ENCODE peak calls at places on chromosomes 1 and 21, in six cellular contexts. One of them, this sample, is unnamed.

GRCh38 chr1:56580771-56581170 is 1.4 kb upstream of the PLPP3 start:
- DNase-seq in aorta: no peak
- DNase-seq in BE2C: no peak
- DNase-seq in right atrium auricular region: no peak
- DNase-seq in heart right ventricle: no peak
- DNase-seq in A549: no peak
- DNase-seq in this sample: no peak

GRCh38 chr1:108561731-108562326 is 1.9 kb downstream of the EEIG2 start:
- DNase-seq in BE2C: peak; percentile 71
- DNase-seq in aorta: peak; percentile 77
- DNase-seq in A549: peak; percentile 55
- DNase-seq in heart right ventricle: peak; percentile 23
- DNase-seq in right atrium auricular region: no peak
- DNase-seq in this sample: peak; percentile 54

GRCh38 chr1:226548281-226549093 is at the start of gene STUM:
- DNase-seq in A549: no peak
- DNase-seq in aorta: no peak
- DNase-seq in right atrium auricular region: no peak
- DNase-seq in BE2C: peak; percentile 40
- DNase-seq in heart right ventricle: no peak
- DNase-seq in this sample: peak; percentile 78

GRCh38 chr1:63674865-63675815 is 81.9 kb downstream of the PGM1 start:
- DNase-seq in aorta: no peak
- DNase-seq in BE2C: peak; percentile 41
- DNase-seq in heart right ventricle: no peak
- DNase-seq in A549: no peak
- DNase-seq in right atrium auricular region: no peak
- DNase-seq in this sample: peak; percentile 79

GRCh38 chr1:156195853-156196252 is 1.9 kb downstream of the SLC25A44 start:
- DNase-seq in heart right ventricle: no peak
- DNase-seq in A549: no peak
- DNase-seq in right atrium auricular region: no peak
- DNase-seq in BE2C: no peak
- DNase-seq in aorta: no peak
- DNase-seq in this sample: no peak

GRCh38 chr1:160550572-160551034 is 27.5 kb upstream of the SLAMF6 start:
- DNase-seq in heart right ventricle: no peak
- DNase-seq in right atrium auricular region: no peak
- DNase-seq in A549: no peak
- DNase-seq in BE2C: no peak
- DNase-seq in aorta: no peak
- DNase-seq in this sample: peak; percentile 56

GRCh38 chr21:46122241-46122671 is 24.3 kb downstream of the COL6A2 start:
- DNase-seq in A549: peak; percentile 18
- DNase-seq in right atrium auricular region: no peak
- DNase-seq in heart right ventricle: peak; percentile 2
- DNase-seq in aorta: peak; percentile 51
- DNase-seq in BE2C: no peak
- DNase-seq in this sample: peak; percentile 60

GRCh38 chr1:110186558-110186957 is 23.6 kb upstream of the KCNC4 start:
- DNase-seq in BE2C: no peak
- DNase-seq in right atrium auricular region: no peak
- DNase-seq in A549: no peak
- DNase-seq in heart right ventricle: no peak
- DNase-seq in aorta: no peak
- DNase-seq in this sample: no peak

GRCh38 chr1:18923721-18924610 is 21.6 kb upstream of the ALDH4A1 start:
- DNase-seq in right atrium auricular region: no peak
- DNase-seq in heart right ventricle: peak; percentile 63
- DNase-seq in BE2C: no peak
- DNase-seq in A549: no peak
- DNase-seq in aorta: no peak
- DNase-seq in this sample: peak; percentile 74

GRCh38 chr1:183467687-183468086 is 4.6 kb upstream of the SMG7 start:
- DNase-seq in BE2C: no peak
- DNase-seq in heart right ventricle: no peak
- DNase-seq in right atrium auricular region: no peak
- DNase-seq in aorta: no peak
- DNase-seq in A549: peak; percentile 21
- DNase-seq in this sample: no peak

GRCh38 chr21:25396135-25396711 is 211.1 kb downstream of the MRPL39 start:
- DNase-seq in heart right ventricle: no peak
- DNase-seq in aorta: no peak
- DNase-seq in BE2C: no peak
- DNase-seq in right atrium auricular region: no peak
- DNase-seq in A549: no peak
- DNase-seq in this sample: no peak

GRCh38 chr1:206001476-206001888 is 1.7 kb downstream of the RAB7B start:
- DNase-seq in heart right ventricle: no peak
- DNase-seq in right atrium auricular region: peak; percentile 75
- DNase-seq in aorta: no peak
- DNase-seq in A549: peak; percentile 90
- DNase-seq in BE2C: no peak
- DNase-seq in this sample: peak; percentile 38

GRCh38 chr1:201551877-201552731 is 13.2 kb downstream of the NAV1 start:
- DNase-seq in BE2C: no peak
- DNase-seq in A549: peak; percentile 57
- DNase-seq in right atrium auricular region: no peak
- DNase-seq in heart right ventricle: no peak
- DNase-seq in aorta: no peak
- DNase-seq in this sample: no peak

GRCh38 chr1:63822540-63822939 is 48.7 kb downstream of the ROR1 start:
- DNase-seq in A549: no peak
- DNase-seq in BE2C: no peak
- DNase-seq in aorta: no peak
- DNase-seq in right atrium auricular region: no peak
- DNase-seq in heart right ventricle: no peak
- DNase-seq in this sample: no peak

GRCh38 chr21:36535618-36536241 is 55.8 kb upstream of the CLDN14 start:
- DNase-seq in aorta: no peak
- DNase-seq in A549: no peak
- DNase-seq in heart right ventricle: no peak
- DNase-seq in right atrium auricular region: no peak
- DNase-seq in BE2C: no peak
- DNase-seq in this sample: no peak

GRCh38 chr1:152878042-152878441 is at the start of gene SMCP:
- DNase-seq in BE2C: peak; percentile 37
- DNase-seq in aorta: no peak
- DNase-seq in heart right ventricle: no peak
- DNase-seq in right atrium auricular region: no peak
- DNase-seq in A549: no peak
- DNase-seq in this sample: no peak

GRCh38 chr1:39497570-39497969 is 6.1 kb downstream of the BMP8A start:
- DNase-seq in A549: no peak
- DNase-seq in right atrium auricular region: no peak
- DNase-seq in BE2C: no peak
- DNase-seq in aorta: peak; percentile 43
- DNase-seq in heart right ventricle: no peak
- DNase-seq in this sample: no peak

GRCh38 chr1:60692031-60692430 is 390.3 kb upstream of the NFIA start:
- DNase-seq in A549: no peak
- DNase-seq in heart right ventricle: no peak
- DNase-seq in aorta: no peak
- DNase-seq in right atrium auricular region: no peak
- DNase-seq in BE2C: no peak
- DNase-seq in this sample: no peak

GRCh38 chr1:37083551-37084119 is 49.3 kb upstream of the GRIK3 start:
- DNase-seq in heart right ventricle: no peak
- DNase-seq in aorta: no peak
- DNase-seq in BE2C: no peak
- DNase-seq in A549: no peak
- DNase-seq in right atrium auricular region: no peak
- DNase-seq in this sample: no peak

GRCh38 chr1:178311164-178311563 is 185.6 kb downstream of the CLEC20A start:
- DNase-seq in right atrium auricular region: no peak
- DNase-seq in heart right ventricle: no peak
- DNase-seq in aorta: no peak
- DNase-seq in A549: no peak
- DNase-seq in BE2C: no peak
- DNase-seq in this sample: no peak

GRCh38 chr1:25771246-25772114 is 28.5 kb upstream of the SELENON start:
- DNase-seq in BE2C: peak; percentile 78
- DNase-seq in aorta: no peak
- DNase-seq in heart right ventricle: peak; percentile 66
- DNase-seq in right atrium auricular region: no peak
- DNase-seq in A549: no peak
- DNase-seq in this sample: peak; percentile 81

GRCh38 chr1:216721878-216722277 is 1.4 kb downstream of the ESRRG start:
- DNase-seq in A549: no peak
- DNase-seq in aorta: no peak
- DNase-seq in BE2C: peak; percentile 42
- DNase-seq in right atrium auricular region: no peak
- DNase-seq in heart right ventricle: no peak
- DNase-seq in this sample: no peak

GRCh38 chr1:1024421-1025415 is 4.8 kb downstream of the AGRN start:
- DNase-seq in right atrium auricular region: no peak
- DNase-seq in BE2C: no peak
- DNase-seq in A549: no peak
- DNase-seq in heart right ventricle: no peak
- DNase-seq in aorta: no peak
- DNase-seq in this sample: peak; percentile 58

GRCh38 chr1:89361681-89362080 is 2.2 kb upstream of the GBP6 start:
- DNase-seq in right atrium auricular region: no peak
- DNase-seq in heart right ventricle: no peak
- DNase-seq in aorta: no peak
- DNase-seq in A549: no peak
- DNase-seq in BE2C: no peak
- DNase-seq in this sample: no peak

GRCh38 chr1:6027591-6027990 is 18.1 kb upstream of the KCNAB2 start:
- DNase-seq in aorta: no peak
- DNase-seq in BE2C: no peak
- DNase-seq in right atrium auricular region: no peak
- DNase-seq in A549: no peak
- DNase-seq in heart right ventricle: no peak
- DNase-seq in this sample: no peak
- H3K4me1 ChIP-seq in aorta: no peaks in the 10 kb centered on the region
- H3K4me1 ChIP-seq in BE2C: no peaks in the 10 kb centered on the region
- H3K4me1 ChIP-seq in right atrium auricular region: no peaks in the 10 kb centered on the region
- H3K4me1 ChIP-seq in A549: peaks cover 16% of the 10 kb centered on the region
- H3K4me1 ChIP-seq in heart right ventricle: peaks cover 13% of the 10 kb centered on the region
- H3K4me1 ChIP-seq in this sample: no peaks in the 10 kb centered on the region

GRCh38 chr1:208149776-208150514 is 94.2 kb downstream of the PLXNA2 start:
- DNase-seq in heart right ventricle: peak; percentile 42
- DNase-seq in aorta: no peak
- DNase-seq in right atrium auricular region: no peak
- DNase-seq in A549: no peak
- DNase-seq in BE2C: no peak
- DNase-seq in this sample: peak; percentile 87

GRCh38 chr1:208149213-208149612 is 95.0 kb downstream of the PLXNA2 start:
- DNase-seq in aorta: no peak
- DNase-seq in right atrium auricular region: no peak
- DNase-seq in A549: no peak
- DNase-seq in heart right ventricle: no peak
- DNase-seq in BE2C: no peak
- DNase-seq in this sample: no peak

GRCh38 chr1:208145167-208145566 is 99.0 kb downstream of the PLXNA2 start:
- DNase-seq in right atrium auricular region: no peak
- DNase-seq in heart right ventricle: no peak
- DNase-seq in BE2C: no peak
- DNase-seq in aorta: no peak
- DNase-seq in A549: no peak
- DNase-seq in this sample: no peak

GRCh38 chr1:208148380-208148779 is 95.8 kb downstream of the PLXNA2 start:
- DNase-seq in aorta: no peak
- DNase-seq in right atrium auricular region: no peak
- DNase-seq in heart right ventricle: no peak
- DNase-seq in A549: no peak
- DNase-seq in BE2C: no peak
- DNase-seq in this sample: no peak

DNA sequence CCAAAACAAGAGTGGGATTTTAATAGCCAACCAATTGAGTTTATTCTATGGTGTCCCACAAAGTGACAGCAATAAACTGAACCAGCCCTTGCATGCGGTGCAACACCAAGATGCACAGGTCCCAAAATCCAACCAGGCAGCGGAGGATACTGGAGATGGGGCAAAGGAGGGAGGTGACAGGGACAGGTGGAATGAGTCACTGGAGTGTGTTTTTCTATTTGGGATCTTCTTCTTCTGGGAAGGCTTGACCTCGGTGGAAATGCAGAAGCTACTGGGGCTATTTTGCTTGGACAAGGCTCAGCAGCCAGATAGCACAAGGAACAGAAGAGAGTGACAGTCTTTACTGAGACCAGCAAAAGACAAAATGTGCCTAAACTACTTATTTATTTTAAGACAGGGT is 97.5 kb downstream of the PLXNA2 start:
- DNase-seq in BE2C: no peak
- DNase-seq in aorta: no peak
- DNase-seq in right atrium auricular region: no peak
- DNase-seq in heart right ventricle: no peak
- DNase-seq in A549: no peak
- DNase-seq in this sample: no peak
- H3K9me3 ChIP-seq in BE2C: no peaks in the 10 kb centered on the region
- H3K9me3 ChIP-seq in aorta: no peaks in the 10 kb centered on the region
- H3K9me3 ChIP-seq in right atrium auricular region: no peaks in the 10 kb centered on the region
- H3K9me3 ChIP-seq in heart right ventricle: no peaks in the 10 kb centered on the region
- H3K9me3 ChIP-seq in A549: no peaks in the 10 kb centered on the region
- H3K9me3 ChIP-seq in this sample: no peaks in the 10 kb centered on the region

DNA sequence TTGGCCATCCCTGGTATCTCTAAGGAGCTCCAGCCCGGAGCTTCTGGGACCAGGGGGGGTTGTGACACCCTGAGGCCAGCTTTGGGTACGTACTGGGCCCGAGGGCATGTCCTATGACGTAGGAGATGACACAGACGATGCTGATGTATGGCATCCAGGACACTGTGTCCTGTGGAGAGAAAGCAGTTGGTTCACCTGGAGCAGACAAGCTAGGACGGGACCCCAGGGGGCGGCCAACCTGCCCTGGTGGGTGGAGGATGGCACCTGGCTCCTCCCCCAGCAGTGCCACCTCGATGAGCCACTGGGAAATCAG is 12.1 kb upstream of the SLC2A7 start:
- DNase-seq in right atrium auricular region: no peak
- DNase-seq in heart right ventricle: no peak
- DNase-seq in A549: no peak
- DNase-seq in aorta: no peak
- DNase-seq in BE2C: no peak
- DNase-seq in this sample: no peak
- H3K4me1 ChIP-seq in right atrium auricular region: no peaks in the 10 kb centered on the region
- H3K4me1 ChIP-seq in heart right ventricle: no peaks in the 10 kb centered on the region
- H3K4me1 ChIP-seq in A549: no peaks in the 10 kb centered on the region
- H3K4me1 ChIP-seq in aorta: no peaks in the 10 kb centered on the region
- H3K4me1 ChIP-seq in BE2C: no peaks in the 10 kb centered on the region
- H3K4me1 ChIP-seq in this sample: no peaks in the 10 kb centered on the region

GRCh38 chr1:248114890-248115289 is 19.9 kb downstream of the OR2L13 start:
- DNase-seq in aorta: no peak
- DNase-seq in A549: no peak
- DNase-seq in BE2C: no peak
- DNase-seq in heart right ventricle: no peak
- DNase-seq in right atrium auricular region: no peak
- DNase-seq in this sample: no peak

DNA sequence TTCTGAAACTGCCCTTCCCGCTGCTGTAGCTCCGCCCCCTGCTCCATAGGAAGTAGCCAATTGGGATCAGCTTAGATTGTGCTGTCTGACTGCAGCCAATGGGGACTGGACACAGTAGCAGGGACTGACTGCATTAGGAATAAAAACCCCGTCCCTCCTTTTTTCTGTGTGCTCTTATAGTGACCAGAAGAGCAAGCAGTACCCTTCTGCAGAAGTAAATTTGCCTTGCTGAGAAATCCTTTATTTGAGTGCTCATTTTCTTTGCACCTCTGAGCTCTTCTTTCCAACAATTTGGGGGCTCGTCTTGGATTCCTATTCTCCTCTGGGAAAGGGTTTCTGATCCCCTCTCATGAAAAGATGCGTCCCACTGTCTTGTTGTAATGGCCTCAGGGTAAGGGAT is 16.2 kb downstream of the OR2L13 start:
- DNase-seq in A549: no peak
- DNase-seq in heart right ventricle: no peak
- DNase-seq in BE2C: no peak
- DNase-seq in right atrium auricular region: no peak
- DNase-seq in aorta: no peak
- DNase-seq in this sample: no peak
- H3K9me3 ChIP-seq in A549: peaks cover 6% of the 10 kb centered on the region
- H3K9me3 ChIP-seq in heart right ventricle: peaks cover 16% of the 10 kb centered on the region
- H3K9me3 ChIP-seq in BE2C: no peaks in the 10 kb centered on the region
- H3K9me3 ChIP-seq in right atrium auricular region: peaks cover 4% of the 10 kb centered on the region
- H3K9me3 ChIP-seq in aorta: peaks cover 7% of the 10 kb centered on the region
- H3K9me3 ChIP-seq in this sample: peaks cover 8% of the 10 kb centered on the region

This sample was measured in right cardiac atrium.